ENCODE peak calls at places on chromosomes 3 and 15, in five cellular contexts. One of them, this sample, is unnamed.

GRCh38 chr3:49724586-49724985 is 835 bp upstream of the GMPPB start:
- DNase-seq in H1: no peak
- DNase-seq in K562: peak
- DNase-seq in HepG2: no peak
- DNase-seq in GM12878: no peak
- DNase-seq in this sample: peak

GRCh38 chr3:159821148-159821547 is 167.5 kb upstream of the IL12A start:
- DNase-seq in H1: no peak
- DNase-seq in K562: no peak
- DNase-seq in HepG2: no peak
- DNase-seq in GM12878: no peak
- DNase-seq in this sample: no peak

GRCh38 chr15:86001200-86001599 is 78.5 kb upstream of the AGBL1 start:
- DNase-seq in H1: no peak
- DNase-seq in K562: no peak
- DNase-seq in HepG2: no peak
- DNase-seq in GM12878: no peak
- DNase-seq in this sample: no peak

GRCh38 chr15:97566957-97567356 is 393.5 kb upstream of the ARRDC4 start:
- DNase-seq in H1: no peak
- DNase-seq in K562: no peak
- DNase-seq in HepG2: no peak
- DNase-seq in GM12878: no peak
- DNase-seq in this sample: no peak

GRCh38 chr3:115552007-115552406 is 71.3 kb upstream of the GAP43 start:
- DNase-seq in H1: no peak
- DNase-seq in K562: no peak
- DNase-seq in HepG2: no peak
- DNase-seq in GM12878: no peak
- DNase-seq in this sample: no peak

GRCh38 chr3:177932346-177932745 is 603.9 kb upstream of the KCNMB2 start:
- DNase-seq in H1: no peak
- DNase-seq in K562: no peak
- DNase-seq in HepG2: no peak
- DNase-seq in GM12878: no peak
- DNase-seq in this sample: no peak

GRCh38 chr3:95333826-95334225 is 1271.0 kb downstream of the NSUN3 start:
- DNase-seq in H1: no peak
- DNase-seq in K562: no peak
- DNase-seq in HepG2: no peak
- DNase-seq in GM12878: no peak
- DNase-seq in this sample: no peak

GRCh38 chr3:129614435-129614834 is 8.0 kb upstream of the PLXND1 start:
- DNase-seq in H1: no peak
- DNase-seq in K562: no peak
- DNase-seq in HepG2: no peak
- DNase-seq in GM12878: no peak
- DNase-seq in this sample: no peak

GRCh38 chr15:70286110-70286806 is 188.5 kb upstream of the TLE3 start:
- DNase-seq in H1: no peak
- DNase-seq in K562: no peak
- DNase-seq in HepG2: no peak
- DNase-seq in GM12878: no peak
- DNase-seq in this sample: no peak

DNA sequence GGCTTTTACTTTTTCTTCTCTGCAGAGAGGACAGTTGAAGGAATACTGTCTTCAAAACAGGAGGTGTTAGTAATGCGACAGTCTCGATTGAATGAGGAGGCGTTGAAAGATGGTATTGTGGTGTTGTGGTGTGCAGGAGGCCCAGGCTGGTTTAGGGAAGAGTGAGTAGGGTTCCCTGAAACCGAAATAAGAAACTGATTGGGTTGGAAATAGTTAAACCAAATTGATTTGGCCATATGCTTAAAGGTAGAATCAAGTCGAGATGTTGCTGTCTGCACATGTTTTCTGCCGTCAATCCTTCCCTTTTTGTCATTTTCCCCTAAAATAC is 848 bp downstream of the ATP6V1A start:
- DNase-seq in H1: no peak
- DNase-seq in K562: peak
- DNase-seq in HepG2: peak
- DNase-seq in GM12878: peak
- DNase-seq in this sample: no peak
- TF ChIP-seq USF2 in H1: no peak
- TF ChIP-seq USF2 in K562: no peak
- TF ChIP-seq USF2 in HepG2: no peak
- TF ChIP-seq USF2 in GM12878: no peak
- TF ChIP-seq USF2 in this sample: no peak

DNA sequence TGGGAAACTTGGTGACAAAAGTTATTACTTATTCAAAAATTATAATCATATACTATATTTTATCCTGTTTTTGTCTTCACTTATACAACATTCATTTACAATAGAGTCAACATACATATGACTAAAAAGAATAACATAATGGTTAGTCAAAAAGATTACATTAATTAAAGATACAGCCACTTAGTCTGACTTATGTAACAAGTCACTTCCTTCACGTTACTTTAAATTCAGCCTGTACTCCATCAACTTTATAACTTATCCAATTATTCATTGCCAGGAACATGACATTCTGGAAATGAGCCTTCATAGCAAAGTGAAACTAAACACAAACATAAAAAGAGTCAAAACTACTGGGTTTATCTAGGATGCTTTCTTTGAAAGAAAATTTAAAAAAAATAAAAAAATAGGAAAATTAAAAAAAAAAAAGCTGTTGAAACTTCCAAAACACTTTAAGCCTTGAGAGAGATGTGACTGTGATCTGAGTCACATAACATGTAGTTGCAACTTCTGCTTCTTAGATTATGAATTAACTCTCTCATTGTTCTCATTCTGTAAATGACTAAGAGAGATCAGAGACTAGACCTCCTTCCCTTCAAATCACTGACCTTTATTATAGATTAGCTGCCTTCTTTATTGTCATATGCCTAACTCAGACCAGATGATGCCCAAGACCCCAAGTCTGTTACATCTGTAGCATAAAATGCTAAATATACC is 107.8 kb downstream of the MYRIP start:
- DNase-seq in H1: no peak
- DNase-seq in K562: no peak
- DNase-seq in HepG2: no peak
- DNase-seq in GM12878: no peak
- DNase-seq in this sample: no peak
- TF ChIP-seq ATF3 in H1: no peak
- TF ChIP-seq ATF3 in K562: no peak
- TF ChIP-seq ATF3 in HepG2: no peak
- TF ChIP-seq ATF3 in GM12878: no peak
- TF ChIP-seq ATF3 in this sample: no peak

GRCh38 chr15:58182460-58183163 is 44.4 kb downstream of the AQP9 start:
- DNase-seq in H1: peak
- DNase-seq in K562: peak
- DNase-seq in HepG2: peak
- DNase-seq in GM12878: no peak
- DNase-seq in this sample: peak
- TF ChIP-seq USF2 in H1: no peak
- TF ChIP-seq USF2 in K562: no peak
- TF ChIP-seq USF2 in HepG2: no peak
- TF ChIP-seq USF2 in GM12878: no peak
- TF ChIP-seq USF2 in this sample: no peak

DNA sequence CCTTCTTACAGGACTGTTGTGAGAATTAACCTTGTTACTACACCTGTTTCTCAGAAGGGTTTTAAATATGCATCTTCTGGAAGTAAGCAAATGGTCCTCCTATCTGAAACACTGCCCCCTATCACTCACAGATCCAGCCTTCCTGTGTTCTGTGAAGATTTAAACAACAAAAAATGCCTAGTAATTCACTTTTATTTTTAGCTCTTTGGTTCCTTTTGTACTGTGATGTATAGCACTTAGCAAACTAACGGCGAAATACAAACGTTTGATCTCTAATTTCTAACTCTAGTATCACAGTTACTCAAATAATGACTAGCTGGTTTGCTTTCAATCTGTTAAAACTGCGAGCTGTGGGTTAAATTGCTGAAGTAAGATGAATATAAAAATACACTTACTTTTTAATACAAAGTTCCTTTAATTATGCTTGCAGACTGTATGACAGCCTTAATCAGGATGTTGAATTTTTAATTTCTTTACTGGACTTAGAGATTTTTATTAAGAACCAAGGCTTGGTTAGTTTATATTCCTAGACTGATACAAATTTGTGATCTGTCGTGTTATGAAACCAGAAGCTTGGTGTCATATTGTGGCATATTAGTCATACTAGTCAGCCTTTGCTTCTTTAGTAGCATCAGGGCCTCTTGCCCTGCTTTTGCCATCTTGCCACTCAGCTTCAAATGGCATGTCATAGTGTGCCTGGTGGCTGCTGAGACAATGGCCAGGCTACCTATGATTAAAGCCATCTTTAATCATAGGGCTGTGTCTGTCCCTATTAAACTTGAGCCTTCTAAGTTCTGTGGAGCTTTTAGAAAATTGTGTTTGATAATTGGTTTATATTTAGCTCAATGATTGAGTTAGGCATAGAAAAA is 9.2 kb downstream of the EIF3J start:
- DNase-seq in H1: no peak
- DNase-seq in K562: no peak
- DNase-seq in HepG2: no peak
- DNase-seq in GM12878: peak
- DNase-seq in this sample: no peak
- TF ChIP-seq ATF3 in H1: no peak
- TF ChIP-seq ATF3 in K562: no peak
- TF ChIP-seq ATF3 in HepG2: no peak
- TF ChIP-seq ATF3 in GM12878: no peak
- TF ChIP-seq ATF3 in this sample: no peak

GRCh38 chr15:36951747-36952247 is 148.6 kb downstream of the MEIS2 start:
- DNase-seq in H1: no peak
- DNase-seq in K562: peak
- DNase-seq in HepG2: no peak
- DNase-seq in GM12878: no peak
- DNase-seq in this sample: no peak

GRCh38 chr15:36954486-36954885 is 145.9 kb downstream of the MEIS2 start:
- DNase-seq in H1: no peak
- DNase-seq in K562: no peak
- DNase-seq in HepG2: no peak
- DNase-seq in GM12878: no peak
- DNase-seq in this sample: no peak

GRCh38 chr15:36948982-36949381 is 151.4 kb downstream of the MEIS2 start:
- DNase-seq in H1: no peak
- DNase-seq in K562: no peak
- DNase-seq in HepG2: no peak
- DNase-seq in GM12878: no peak
- DNase-seq in this sample: no peak

GRCh38 chr15:36950371-36950770 is 150.0 kb downstream of the MEIS2 start:
- DNase-seq in H1: no peak
- DNase-seq in K562: no peak
- DNase-seq in HepG2: no peak
- DNase-seq in GM12878: no peak
- DNase-seq in this sample: no peak

DNA sequence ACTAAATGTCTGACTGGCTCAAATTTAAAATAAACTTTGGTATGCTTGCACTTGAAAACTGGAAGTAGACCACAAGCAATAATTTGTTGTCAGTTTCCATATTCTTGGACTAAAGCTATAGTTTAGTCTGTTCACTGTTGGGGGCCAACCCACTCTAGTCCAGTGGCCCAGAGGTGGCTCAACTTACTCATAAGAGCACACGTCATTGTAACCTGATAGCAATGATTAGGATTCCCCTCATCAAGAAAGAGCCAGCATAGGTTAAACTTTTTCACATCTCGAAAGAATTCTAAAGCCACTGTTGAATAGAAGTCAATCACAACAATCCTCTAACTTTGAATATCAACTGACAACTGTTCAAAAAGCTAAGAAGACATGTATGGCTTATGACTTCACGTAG is 147.0 kb downstream of the MEIS2 start:
- DNase-seq in H1: no peak
- DNase-seq in K562: no peak
- DNase-seq in HepG2: no peak
- DNase-seq in GM12878: no peak
- DNase-seq in this sample: no peak
- TF ChIP-seq USF2 in H1: no peak
- TF ChIP-seq USF2 in K562: no peak
- TF ChIP-seq USF2 in HepG2: no peak
- TF ChIP-seq USF2 in GM12878: no peak
- TF ChIP-seq USF2 in this sample: no peak

GRCh38 chr3:101867521-101867920 is 18.2 kb downstream of the NFKBIZ start:
- DNase-seq in H1: no peak
- DNase-seq in K562: no peak
- DNase-seq in HepG2: no peak
- DNase-seq in GM12878: no peak
- DNase-seq in this sample: no peak
- TF ChIP-seq ATF3 in H1: no peak
- TF ChIP-seq ATF3 in K562: no peak
- TF ChIP-seq ATF3 in HepG2: no peak
- TF ChIP-seq ATF3 in GM12878: no peak
- TF ChIP-seq ATF3 in this sample: no peak

GRCh38 chr3:195221876-195222617 is 48.9 kb downstream of the XXYLT1 start:
- DNase-seq in H1: no peak
- DNase-seq in K562: no peak
- DNase-seq in HepG2: no peak
- DNase-seq in GM12878: no peak
- DNase-seq in this sample: no peak
- TF ChIP-seq USF2 in H1: no peak
- TF ChIP-seq USF2 in K562: no peak
- TF ChIP-seq USF2 in HepG2: no peak
- TF ChIP-seq USF2 in GM12878: no peak
- TF ChIP-seq USF2 in this sample: no peak

This sample was measured in WTC11.